ENCODE peak calls at places on chromosomes 6 and 20, in six cellular contexts. I is activated CD8-positive, alpha-beta memory T cell treated with anti-CD3 and anti-CD28 coated beads for 4 hours; X is AG08395; V is left lobe of liver; F is substantia nigra; N is activated CD4-positive, alpha-beta T cell treated with anti-CD3 and anti-CD28 coated beads, Interleukin-2, amount 50 U/mL, for 4 hours. G is an unnamed sample.

GRCh38 chr20:49278817-49279676 is 1.2 kb upstream of the ZNFX1 start:
- DNase-seq in N (peak), V (peak), F (no peak), X (no peak), I (no peak), G (peak)

GRCh38 chr6:116536216-116536621 is 9.3 kb downstream of the TRAPPC3L start:
- DNase-seq in F (no peak), X (peak), I (no peak), N (no peak), V (no peak), G (peak)

GRCh38 chr20:35409542-35409941 is 2.2 kb downstream of the UQCC1 start:
- DNase-seq in F (no peak), V (no peak), X (no peak), N (no peak), I (no peak), G (no peak)

GRCh38 chr6:129679250-129679649 is 30.7 kb downstream of the ARHGAP18 start:
- DNase-seq in N (no peak), I (no peak), X (peak), F (no peak), V (no peak), G (peak)

GRCh38 chr6:75633045-75633444 is 31.4 kb downstream of the SENP6 start:
- DNase-seq in N (no peak), F (no peak), V (no peak), I (no peak), X (no peak), G (no peak)

GRCh38 chr20:32004963-32005362 is 5.3 kb upstream of the CCM2L start:
- DNase-seq in I (no peak), X (peak), N (no peak), F (no peak), V (no peak), G (no peak)

GRCh38 chr6:107786179-107786578 is 37.9 kb downstream of the SCML4 start:
- DNase-seq in I (no peak), V (no peak), F (no peak), X (no peak), N (no peak), G (no peak)

GRCh38 chr6:167153523-167153959 is 4.2 kb downstream of the GPR31 start:
- DNase-seq in V (no peak), I (no peak), N (no peak), X (no peak), F (no peak), G (no peak)

GRCh38 chr6:111657146-111657545 is 51.5 kb upstream of the TRAF3IP2 start:
- DNase-seq in F (no peak), N (no peak), X (peak), V (no peak), I (no peak), G (peak)

GRCh38 chr20:19903168-19903676 is 113.9 kb upstream of the NAA20 start:
- DNase-seq in N (no peak), X (no peak), V (no peak), I (no peak), F (no peak), G (no peak)

GRCh38 chr20:48832423-48832735 is 4.6 kb upstream of the PREX1 start:
- DNase-seq in N (no peak), X (no peak), F (no peak), V (no peak), I (no peak), G (no peak)

GRCh38 chr20:24918579-24919566 is 30.2 kb upstream of the CST7 start:
- DNase-seq in N (no peak), I (no peak), V (no peak), X (no peak), F (no peak), G (no peak)

GRCh38 chr6:63644668-63645326 is 9.2 kb downstream of the PHF3 start:
- DNase-seq in V (no peak), F (no peak), I (no peak), N (no peak), X (peak), G (peak)

GRCh38 chr6:33794910-33795615 is 6.1 kb upstream of the LEMD2 start:
- DNase-seq in F (no peak), I (no peak), V (no peak), N (no peak), X (peak), G (peak)

GRCh38 chr20:36112112-36112511 is 42.4 kb upstream of the EPB41L1 start:
- DNase-seq in V (no peak), X (no peak), F (no peak), N (no peak), I (no peak), G (no peak)

GRCh38 chr6:44224154-44224977 is 971 bp downstream of the SLC29A1 start:
- DNase-seq in N (no peak), I (no peak), X (no peak), V (no peak), F (no peak), G (no peak)

GRCh38 chr6:163406320-163406719 is 8.2 kb upstream of the QKI start:
- DNase-seq in X (no peak), N (no peak), F (no peak), I (no peak), V (no peak), G (no peak)

GRCh38 chr6:116238083-116238482 is 15.8 kb downstream of the TSPYL4 start:
- DNase-seq in I (no peak), V (no peak), X (no peak), N (no peak), F (no peak), G (no peak)

GRCh38 chr6:43376551-43376981 is 7.1 kb upstream of the ZNF318 start:
- DNase-seq in X (no peak), I (no peak), F (no peak), N (no peak), V (no peak), G (no peak)

GRCh38 chr6:137155830-137156229 is 17.6 kb downstream of the IL22RA2 start:
- DNase-seq in X (peak), V (no peak), F (no peak), I (no peak), N (no peak), G (no peak)

GRCh38 chr6:35485402-35485877 is 11.4 kb downstream of the TEAD3 start:
- DNase-seq in V (no peak), X (peak), F (no peak), N (no peak), I (no peak), G (peak)

GRCh38 chr6:31157543-31158139 is at the start of gene CCHCR1:
- DNase-seq in X (no peak), N (no peak), I (no peak), V (no peak), F (no peak), G (no peak)

GRCh38 chr6:134802426-134803058 is 147.4 kb downstream of the ALDH8A1 start:
- DNase-seq in F (no peak), I (no peak), N (no peak), X (no peak), V (no peak), G (peak)

GRCh38 chr6:56540950-56541600 is 101.6 kb downstream of the DST start:
- DNase-seq in I (no peak), F (no peak), X (no peak), V (no peak), N (no peak), G (peak)

GRCh38 chr20:17762243-17762872 is 62.6 kb downstream of the BANF2 start:
- DNase-seq in X (no peak), N (no peak), F (no peak), I (no peak), V (no peak), G (no peak)

GRCh38 chr6:4209201-4209600 is 73.8 kb upstream of the ECI2 start:
- DNase-seq in V (no peak), X (no peak), N (no peak), I (no peak), F (no peak), G (no peak)

G was measured in GM03348.